ENCODE peak calls at places on chromosomes 6 and 20, in four cellular contexts. T is neural progenitor cell, N is NCI-H2081, Z is fibroblast of the conjunctiva. R is an unnamed sample.
A peak's percentile ranks its signal among the peaks of the same experiment; 100 is the strongest.

GRCh38 chr20:63130654-63131577 is 85.0 kb downstream of the YTHDF1 start:
- DNase-seq in T (no peak), Z (no peak), N (no peak), R (no peak)

GRCh38 chr20:32159766-32160221 is 47.7 kb downstream of the PLAGL2 start:
- DNase-seq in Z (no peak), N (no peak), T (no peak), R (no peak)

GRCh38 chr20:37095108-37095608 is 639 bp downstream of the RBL1 start:
- DNase-seq in N (no peak), T (peak; percentile 24), Z (no peak), R (no peak)

GRCh38 chr6:83921315-83921714 is 61.8 kb downstream of the CYB5R4 start:
- DNase-seq in T (peak; percentile 41), Z (no peak), N (no peak), R (no peak)

GRCh38 chr6:120786256-120786655 is 548.0 kb downstream of the TBC1D32 start:
- DNase-seq in T (no peak), Z (no peak), N (no peak), R (no peak)

GRCh38 chr6:34128045-34128444 is 17.8 kb downstream of the GRM4 start:
- DNase-seq in Z (no peak), T (no peak), N (no peak), R (no peak)

GRCh38 chr6:127343753-127344659 is 597 bp upstream of the ECHDC1 start:
- DNase-seq in Z (no peak), T (peak; percentile 28), N (no peak), R (peak; percentile 3)

GRCh38 chr6:32964776-32965175 is 3.6 kb upstream of the BRD2 start:
- DNase-seq in N (no peak), Z (no peak), T (no peak), R (no peak)

GRCh38 chr20:20731945-20732296 is 19.5 kb upstream of the RALGAPA2 start:
- DNase-seq in N (no peak), Z (no peak), T (no peak), R (no peak)

GRCh38 chr6:4554645-4555044 is 221.6 kb upstream of the CDYL start:
- DNase-seq in Z (no peak), T (no peak), N (no peak), R (no peak)

GRCh38 chr6:122696079-122696478 is 83.4 kb upstream of the FABP7 start:
- DNase-seq in T (no peak), Z (no peak), N (no peak), R (no peak)

GRCh38 chr6:28658475-28659249 is 133.0 kb downstream of the GPX5 start:
- DNase-seq in T (peak; percentile 31), N (no peak), Z (no peak), R (no peak)

GRCh38 chr6:4164043-4164442 is 28.7 kb upstream of the ECI2 start:
- DNase-seq in Z (no peak), T (no peak), N (no peak), R (no peak)

GRCh38 chr6:148969679-148970078 is 222.8 kb downstream of the UST start:
- DNase-seq in Z (peak; percentile 89), N (peak; percentile 42), T (peak; percentile 73), R (no peak)

GRCh38 chr20:53594068-53595017 is 704 bp upstream of the ZNF217 start:
- DNase-seq in T (peak; percentile 97), N (peak; percentile 95), Z (peak; percentile 83), R (peak; percentile 94)

GRCh38 chr20:43977252-43977651 is 62.6 kb downstream of the TOX2 start:
- DNase-seq in Z (no peak), T (no peak), N (no peak), R (no peak)

GRCh38 chr6:170459451-170459850 is 93.7 kb downstream of the PSMB1 start:
- DNase-seq in T (no peak), Z (no peak), N (no peak), R (no peak)

GRCh38 chr6:11632231-11632630 is 94.7 kb downstream of the TMEM170B start:
- DNase-seq in T (no peak), N (no peak), Z (no peak), R (no peak)

GRCh38 chr6:166946125-166946524 is 10.2 kb downstream of the RNASET2 start:
- DNase-seq in Z (no peak), T (no peak), N (no peak), R (no peak)

GRCh38 chr20:49887251-49887827 is 28.0 kb downstream of the SPATA2 start:
- DNase-seq in T (no peak), N (no peak), Z (no peak), R (no peak)

GRCh38 chr6:48087448-48087847 is 23.5 kb downstream of the PTCHD4 start:
- DNase-seq in T (no peak), Z (peak; percentile 26), N (no peak), R (no peak)

GRCh38 chr6:26251354-26252081 is 113.5 kb upstream of the BTN3A2 start:
- DNase-seq in N (no peak), T (peak; percentile 89), Z (peak; percentile 94), R (peak; percentile 84)

GRCh38 chr6:8131265-8131897 is 29.0 kb upstream of the EEF1E1 start:
- DNase-seq in Z (peak; percentile 47), N (peak; percentile 80), T (peak; percentile 81), R (peak; percentile 77)

GRCh38 chr20:1505871-1506270 is 14.7 kb upstream of the SIRPB2 start:
- DNase-seq in N (no peak), T (no peak), Z (no peak), R (no peak)

GRCh38 chr20:63941282-63942060 is 14.7 kb downstream of the UCKL1 start:
- DNase-seq in Z (no peak), T (peak; percentile 63), N (no peak), R (no peak)

GRCh38 chr6:15512126-15512525 is 150.7 kb downstream of the DTNBP1 start:
- DNase-seq in N (no peak), Z (no peak), T (peak; percentile 50), R (no peak)

GRCh38 chr6:163667372-163668060 is 253.0 kb downstream of the QKI start:
- DNase-seq in T (no peak), N (no peak), Z (no peak), R (no peak)

GRCh38 chr20:19809487-19809886 is 51.4 kb downstream of the RIN2 start:
- DNase-seq in Z (no peak), T (no peak), N (no peak), R (no peak)